ENCODE peak calls at places on chromosome 20, in five cellular contexts. M, O, S, Q and G are unnamed samples.

GRCh38 chr20:57716202-57716601 is 6.4 kb upstream of the PMEPA1 start:
- DNase-seq in M (peak), O (no peak), S (peak), Q (no peak), G (no peak)

GRCh38 chr20:41309817-41310216 is 7.7 kb downstream of the ZHX3 start:
- DNase-seq in M (no peak), O (no peak), S (peak), Q (no peak), G (no peak)

GRCh38 chr20:47004179-47004578 is 109.5 kb downstream of the EYA2 start:
- DNase-seq in M (no peak), O (no peak), S (no peak), Q (no peak), G (no peak)

GRCh38 chr20:15708984-15709598 is 864.2 kb downstream of the KIF16B start:
- DNase-seq in M (no peak), O (peak), S (peak), Q (no peak), G (no peak)

GRCh38 chr20:17854307-17854903 is 114.2 kb downstream of the SNX5 start:
- DNase-seq in M (no peak), O (peak), S (peak), Q (no peak), G (no peak)

GRCh38 chr20:11204926-11205768 is 531.3 kb upstream of the JAG1 start:
- DNase-seq in M (no peak), O (peak), S (peak), Q (no peak), G (no peak)

GRCh38 chr20:8433286-8433685 is 301.2 kb downstream of the PLCB1 start:
- DNase-seq in M (no peak), O (no peak), S (no peak), Q (no peak), G (no peak)

GRCh38 chr20:36084897-36085617 is 69.5 kb upstream of the EPB41L1 start:
- DNase-seq in M (no peak), O (no peak), S (peak), Q (no peak), G (no peak)

GRCh38 chr20:38203337-38204003 is 38.4 kb upstream of the TGM2 start:
- DNase-seq in M (no peak), O (no peak), S (no peak), Q (no peak), G (no peak)

GRCh38 chr20:63580796-63581461 is 6.9 kb upstream of the HELZ2 start:
- DNase-seq in M (no peak), O (peak), S (peak), Q (peak), G (peak)

GRCh38 chr20:23835716-23836115 is 9.2 kb upstream of the CST2 start:
- DNase-seq in M (no peak), O (no peak), S (no peak), Q (peak), G (no peak)

GRCh38 chr20:37393196-37393862 is 47.4 kb downstream of the SRC start:
- DNase-seq in M (no peak), O (no peak), S (no peak), Q (no peak), G (no peak)

GRCh38 chr20:18705906-18706305 is 107.7 kb upstream of the SCP2D1 start:
- DNase-seq in M (no peak), O (no peak), S (peak), Q (no peak), G (no peak)

GRCh38 chr20:52484438-52484837 is 292.9 kb upstream of the ZFP64 start:
- DNase-seq in M (peak), O (no peak), S (peak), Q (no peak), G (no peak)

GRCh38 chr20:63939061-63939935 is 16.9 kb downstream of the UCKL1 start:
- DNase-seq in M (no peak), O (peak), S (no peak), Q (no peak), G (no peak)

GRCh38 chr20:61909028-61909427 is 156.7 kb downstream of the TAF4 start:
- DNase-seq in M (no peak), O (no peak), S (no peak), Q (no peak), G (no peak)

GRCh38 chr20:62387219-62387913 is 463 bp downstream of the RPS21 start:
- DNase-seq in M (no peak), O (no peak), S (no peak), Q (no peak), G (no peak)

GRCh38 chr20:41454250-41454649 is 87.6 kb upstream of the EMILIN3 start:
- DNase-seq in M (no peak), O (no peak), S (no peak), Q (no peak), G (no peak)

GRCh38 chr20:47126374-47126705 is 230.2 kb downstream of the ZMYND8 start:
- DNase-seq in M (no peak), O (no peak), S (peak), Q (no peak), G (no peak)

GRCh38 chr20:17859616-17860232 is 108.9 kb downstream of the SNX5 start:
- DNase-seq in M (no peak), O (peak), S (no peak), Q (peak), G (no peak)

GRCh38 chr20:53208110-53208908 is 236.2 kb downstream of the TSHZ2 start:
- DNase-seq in M (no peak), O (peak), S (no peak), Q (peak), G (no peak)

GRCh38 chr20:51500936-51501335 is 41.6 kb downstream of the NFATC2 start:
- DNase-seq in M (no peak), O (no peak), S (no peak), Q (peak), G (peak)

GRCh38 chr20:47985092-47985850 is 200.0 kb upstream of the SULF2 start:
- DNase-seq in M (peak), O (peak), S (peak), Q (no peak), G (no peak)

GRCh38 chr20:9043364-9043763 is 25.5 kb upstream of the PLCB4 start:
- DNase-seq in M (no peak), O (no peak), S (no peak), Q (no peak), G (no peak)

GRCh38 chr20:52103911-52104545 is 87.6 kb downstream of the ZFP64 start:
- DNase-seq in M (no peak), O (peak), S (peak), Q (no peak), G (no peak)

GRCh38 chr20:57960803-57961575 is 251.2 kb upstream of the PMEPA1 start:
- DNase-seq in M (no peak), O (no peak), S (no peak), Q (no peak), G (no peak)

GRCh38 chr20:58870293-58871014 is 17.9 kb downstream of the GNAS start:
- DNase-seq in M (no peak), O (peak), S (peak), Q (no peak), G (no peak)

GRCh38 chr20:8301655-8302054 is 169.6 kb downstream of the PLCB1 start:
- DNase-seq in M (no peak), O (no peak), S (no peak), Q (no peak), G (no peak)

GRCh38 chr20:43096471-43096870 is 93.2 kb downstream of the PTPRT start:
- DNase-seq in M (no peak), O (peak), S (no peak), Q (no peak), G (no peak)

GRCh38 chr20:9480066-9480465 is 34.3 kb upstream of the LAMP5 start:
- DNase-seq in M (no peak), O (no peak), S (no peak), Q (no peak), G (no peak)

GRCh38 chr20:14441201-14441600 is 103.8 kb upstream of the FLRT3 start:
- DNase-seq in M (no peak), O (no peak), S (peak), Q (no peak), G (no peak)

GRCh38 chr20:63087872-63088680 is 81.3 kb upstream of the BHLHE23 start:
- DNase-seq in M (no peak), O (peak), S (no peak), Q (peak), G (no peak)

GRCh38 chr20:46088409-46089075 is 1.2 kb downstream of the NCOA5 start:
- DNase-seq in M (no peak), O (no peak), S (peak), Q (no peak), G (no peak)

GRCh38 chr20:2799688-2800589 is 488 bp downstream of the CPXM1 start:
- DNase-seq in M (no peak), O (peak), S (peak), Q (no peak), G (no peak)

GRCh38 chr20:875115-875514 is 41.0 kb downstream of the ANGPT4 start:
- DNase-seq in M (no peak), O (no peak), S (no peak), Q (no peak), G (no peak)

GRCh38 chr20:46142124-46142523 is 24.0 kb downstream of the CD40 start:
- DNase-seq in M (no peak), O (no peak), S (no peak), Q (no peak), G (no peak)

GRCh38 chr20:2762578-2763131 is 37.8 kb downstream of the CPXM1 start:
- DNase-seq in M (no peak), O (no peak), S (no peak), Q (no peak), G (no peak)

GRCh38 chr20:42530855-42531674 is 658.6 kb downstream of the PTPRT start:
- DNase-seq in M (no peak), O (peak), S (no peak), Q (no peak), G (no peak)